ENCODE peak calls at places on chromosomes 13 and 19, in six cellular contexts. One of them, this sample, is unnamed.

GRCh38 chr19:37855098-37855497 is 51.3 kb downstream of the WDR87 start:
- DNase-seq in NCI-H1092: peak
- DNase-seq in stimulated activated CD4-positive, alpha-beta T cell treated with anti-CD3 and anti-CD28 coated beads, Interleukin-12 subunit alpha, Interleukin-12 subunit beta, amount 100 ng/mL, for 48 hours: no peak
- DNase-seq in tibial nerve: no peak
- DNase-seq in amygdala: no peak
- DNase-seq in activated CD4-positive, alpha-beta T cell treated with anti-CD3 and anti-CD28 coated beads for 24 hours: peak
- DNase-seq in this sample: no peak

GRCh38 chr13:36131215-36131930 is at the start of gene DCLK1:
- DNase-seq in NCI-H1092: peak
- DNase-seq in stimulated activated CD4-positive, alpha-beta T cell treated with anti-CD3 and anti-CD28 coated beads, Interleukin-12 subunit alpha, Interleukin-12 subunit beta, amount 100 ng/mL, for 48 hours: no peak
- DNase-seq in tibial nerve: peak
- DNase-seq in amygdala: no peak
- DNase-seq in activated CD4-positive, alpha-beta T cell treated with anti-CD3 and anti-CD28 coated beads for 24 hours: no peak
- DNase-seq in this sample: no peak

GRCh38 chr13:108470921-108471320 is 158.5 kb upstream of the MYO16 start:
- DNase-seq in NCI-H1092: no peak
- DNase-seq in stimulated activated CD4-positive, alpha-beta T cell treated with anti-CD3 and anti-CD28 coated beads, Interleukin-12 subunit alpha, Interleukin-12 subunit beta, amount 100 ng/mL, for 48 hours: no peak
- DNase-seq in tibial nerve: no peak
- DNase-seq in amygdala: no peak
- DNase-seq in activated CD4-positive, alpha-beta T cell treated with anti-CD3 and anti-CD28 coated beads for 24 hours: no peak
- DNase-seq in this sample: no peak

GRCh38 chr19:29503140-29503758 is 22.5 kb upstream of the VSTM2B start:
- DNase-seq in NCI-H1092: no peak
- DNase-seq in stimulated activated CD4-positive, alpha-beta T cell treated with anti-CD3 and anti-CD28 coated beads, Interleukin-12 subunit alpha, Interleukin-12 subunit beta, amount 100 ng/mL, for 48 hours: no peak
- DNase-seq in tibial nerve: no peak
- DNase-seq in amygdala: no peak
- DNase-seq in activated CD4-positive, alpha-beta T cell treated with anti-CD3 and anti-CD28 coated beads for 24 hours: no peak
- DNase-seq in this sample: no peak

GRCh38 chr19:4583961-4584669 is 24.6 kb upstream of the SEMA6B start:
- DNase-seq in NCI-H1092: no peak
- DNase-seq in stimulated activated CD4-positive, alpha-beta T cell treated with anti-CD3 and anti-CD28 coated beads, Interleukin-12 subunit alpha, Interleukin-12 subunit beta, amount 100 ng/mL, for 48 hours: no peak
- DNase-seq in tibial nerve: no peak
- DNase-seq in amygdala: no peak
- DNase-seq in activated CD4-positive, alpha-beta T cell treated with anti-CD3 and anti-CD28 coated beads for 24 hours: peak
- DNase-seq in this sample: no peak

GRCh38 chr13:95509521-95510315 is 42.8 kb upstream of the CLDN10 start:
- DNase-seq in NCI-H1092: no peak
- DNase-seq in stimulated activated CD4-positive, alpha-beta T cell treated with anti-CD3 and anti-CD28 coated beads, Interleukin-12 subunit alpha, Interleukin-12 subunit beta, amount 100 ng/mL, for 48 hours: no peak
- DNase-seq in tibial nerve: no peak
- DNase-seq in amygdala: no peak
- DNase-seq in activated CD4-positive, alpha-beta T cell treated with anti-CD3 and anti-CD28 coated beads for 24 hours: no peak
- DNase-seq in this sample: no peak

GRCh38 chr13:24135674-24136300 is 24.7 kb upstream of the SPATA13 start:
- DNase-seq in NCI-H1092: no peak
- DNase-seq in stimulated activated CD4-positive, alpha-beta T cell treated with anti-CD3 and anti-CD28 coated beads, Interleukin-12 subunit alpha, Interleukin-12 subunit beta, amount 100 ng/mL, for 48 hours: no peak
- DNase-seq in tibial nerve: no peak
- DNase-seq in amygdala: no peak
- DNase-seq in activated CD4-positive, alpha-beta T cell treated with anti-CD3 and anti-CD28 coated beads for 24 hours: no peak
- DNase-seq in this sample: no peak

GRCh38 chr19:22327321-22327720 is 41.1 kb downstream of the ZNF729 start:
- DNase-seq in NCI-H1092: no peak
- DNase-seq in stimulated activated CD4-positive, alpha-beta T cell treated with anti-CD3 and anti-CD28 coated beads, Interleukin-12 subunit alpha, Interleukin-12 subunit beta, amount 100 ng/mL, for 48 hours: no peak
- DNase-seq in tibial nerve: no peak
- DNase-seq in amygdala: no peak
- DNase-seq in activated CD4-positive, alpha-beta T cell treated with anti-CD3 and anti-CD28 coated beads for 24 hours: no peak
- DNase-seq in this sample: no peak

GRCh38 chr13:91946498-91947070 is 548.2 kb downstream of the GPC5 start:
- DNase-seq in NCI-H1092: peak
- DNase-seq in stimulated activated CD4-positive, alpha-beta T cell treated with anti-CD3 and anti-CD28 coated beads, Interleukin-12 subunit alpha, Interleukin-12 subunit beta, amount 100 ng/mL, for 48 hours: no peak
- DNase-seq in tibial nerve: no peak
- DNase-seq in amygdala: no peak
- DNase-seq in activated CD4-positive, alpha-beta T cell treated with anti-CD3 and anti-CD28 coated beads for 24 hours: no peak
- DNase-seq in this sample: peak

GRCh38 chr13:45542878-45543277 is 72.7 kb downstream of the ERICH6B start:
- DNase-seq in NCI-H1092: no peak
- DNase-seq in stimulated activated CD4-positive, alpha-beta T cell treated with anti-CD3 and anti-CD28 coated beads, Interleukin-12 subunit alpha, Interleukin-12 subunit beta, amount 100 ng/mL, for 48 hours: no peak
- DNase-seq in tibial nerve: no peak
- DNase-seq in amygdala: no peak
- DNase-seq in activated CD4-positive, alpha-beta T cell treated with anti-CD3 and anti-CD28 coated beads for 24 hours: no peak
- DNase-seq in this sample: no peak

GRCh38 chr19:16259385-16260159 is 61.9 kb downstream of the AP1M1 start:
- DNase-seq in NCI-H1092: no peak
- DNase-seq in stimulated activated CD4-positive, alpha-beta T cell treated with anti-CD3 and anti-CD28 coated beads, Interleukin-12 subunit alpha, Interleukin-12 subunit beta, amount 100 ng/mL, for 48 hours: no peak
- DNase-seq in tibial nerve: no peak
- DNase-seq in amygdala: no peak
- DNase-seq in activated CD4-positive, alpha-beta T cell treated with anti-CD3 and anti-CD28 coated beads for 24 hours: no peak
- DNase-seq in this sample: no peak

GRCh38 chr19:18419699-18420460 is 682 bp downstream of the SSBP4 start:
- DNase-seq in NCI-H1092: no peak
- DNase-seq in stimulated activated CD4-positive, alpha-beta T cell treated with anti-CD3 and anti-CD28 coated beads, Interleukin-12 subunit alpha, Interleukin-12 subunit beta, amount 100 ng/mL, for 48 hours: peak
- DNase-seq in tibial nerve: no peak
- DNase-seq in amygdala: no peak
- DNase-seq in activated CD4-positive, alpha-beta T cell treated with anti-CD3 and anti-CD28 coated beads for 24 hours: no peak
- DNase-seq in this sample: no peak

GRCh38 chr13:98175823-98176222 is 1.2 kb downstream of the RNF113B start:
- DNase-seq in NCI-H1092: no peak
- DNase-seq in stimulated activated CD4-positive, alpha-beta T cell treated with anti-CD3 and anti-CD28 coated beads, Interleukin-12 subunit alpha, Interleukin-12 subunit beta, amount 100 ng/mL, for 48 hours: no peak
- DNase-seq in tibial nerve: no peak
- DNase-seq in amygdala: no peak
- DNase-seq in activated CD4-positive, alpha-beta T cell treated with anti-CD3 and anti-CD28 coated beads for 24 hours: no peak
- DNase-seq in this sample: no peak

GRCh38 chr19:21082011-21082975 is at the start of gene ZNF714:
- DNase-seq in NCI-H1092: peak
- DNase-seq in stimulated activated CD4-positive, alpha-beta T cell treated with anti-CD3 and anti-CD28 coated beads, Interleukin-12 subunit alpha, Interleukin-12 subunit beta, amount 100 ng/mL, for 48 hours: peak
- DNase-seq in tibial nerve: peak
- DNase-seq in amygdala: no peak
- DNase-seq in activated CD4-positive, alpha-beta T cell treated with anti-CD3 and anti-CD28 coated beads for 24 hours: peak
- DNase-seq in this sample: peak

GRCh38 chr13:79749985-79750551 is 269.1 kb downstream of the NDFIP2 start:
- DNase-seq in NCI-H1092: no peak
- DNase-seq in stimulated activated CD4-positive, alpha-beta T cell treated with anti-CD3 and anti-CD28 coated beads, Interleukin-12 subunit alpha, Interleukin-12 subunit beta, amount 100 ng/mL, for 48 hours: no peak
- DNase-seq in tibial nerve: peak
- DNase-seq in amygdala: no peak
- DNase-seq in activated CD4-positive, alpha-beta T cell treated with anti-CD3 and anti-CD28 coated beads for 24 hours: no peak
- DNase-seq in this sample: no peak

GRCh38 chr13:101709952-101710351 is 257.5 kb downstream of the ITGBL1 start:
- DNase-seq in NCI-H1092: no peak
- DNase-seq in stimulated activated CD4-positive, alpha-beta T cell treated with anti-CD3 and anti-CD28 coated beads, Interleukin-12 subunit alpha, Interleukin-12 subunit beta, amount 100 ng/mL, for 48 hours: no peak
- DNase-seq in tibial nerve: no peak
- DNase-seq in amygdala: no peak
- DNase-seq in activated CD4-positive, alpha-beta T cell treated with anti-CD3 and anti-CD28 coated beads for 24 hours: no peak
- DNase-seq in this sample: no peak

GRCh38 chr19:55092423-55093318 is 17.0 kb downstream of the EPS8L1 start:
- DNase-seq in NCI-H1092: no peak
- DNase-seq in stimulated activated CD4-positive, alpha-beta T cell treated with anti-CD3 and anti-CD28 coated beads, Interleukin-12 subunit alpha, Interleukin-12 subunit beta, amount 100 ng/mL, for 48 hours: no peak
- DNase-seq in tibial nerve: no peak
- DNase-seq in amygdala: no peak
- DNase-seq in activated CD4-positive, alpha-beta T cell treated with anti-CD3 and anti-CD28 coated beads for 24 hours: no peak
- DNase-seq in this sample: no peak

GRCh38 chr19:33175886-33176669 is 18.1 kb upstream of the LRP3 start:
- DNase-seq in NCI-H1092: no peak
- DNase-seq in stimulated activated CD4-positive, alpha-beta T cell treated with anti-CD3 and anti-CD28 coated beads, Interleukin-12 subunit alpha, Interleukin-12 subunit beta, amount 100 ng/mL, for 48 hours: no peak
- DNase-seq in tibial nerve: no peak
- DNase-seq in amygdala: no peak
- DNase-seq in activated CD4-positive, alpha-beta T cell treated with anti-CD3 and anti-CD28 coated beads for 24 hours: peak
- DNase-seq in this sample: no peak

GRCh38 chr19:49593233-49594113 is 2.5 kb downstream of the PRR12 start:
- DNase-seq in NCI-H1092: peak
- DNase-seq in stimulated activated CD4-positive, alpha-beta T cell treated with anti-CD3 and anti-CD28 coated beads, Interleukin-12 subunit alpha, Interleukin-12 subunit beta, amount 100 ng/mL, for 48 hours: peak
- DNase-seq in tibial nerve: peak
- DNase-seq in amygdala: no peak
- DNase-seq in activated CD4-positive, alpha-beta T cell treated with anti-CD3 and anti-CD28 coated beads for 24 hours: peak
- DNase-seq in this sample: peak

GRCh38 chr19:18416778-18417249 is 2.4 kb upstream of the SSBP4 start:
- DNase-seq in NCI-H1092: peak
- DNase-seq in stimulated activated CD4-positive, alpha-beta T cell treated with anti-CD3 and anti-CD28 coated beads, Interleukin-12 subunit alpha, Interleukin-12 subunit beta, amount 100 ng/mL, for 48 hours: peak
- DNase-seq in tibial nerve: peak
- DNase-seq in amygdala: no peak
- DNase-seq in activated CD4-positive, alpha-beta T cell treated with anti-CD3 and anti-CD28 coated beads for 24 hours: peak
- DNase-seq in this sample: peak

GRCh38 chr13:34933786-34934185 is 8.3 kb upstream of the NBEA start:
- DNase-seq in NCI-H1092: no peak
- DNase-seq in stimulated activated CD4-positive, alpha-beta T cell treated with anti-CD3 and anti-CD28 coated beads, Interleukin-12 subunit alpha, Interleukin-12 subunit beta, amount 100 ng/mL, for 48 hours: no peak
- DNase-seq in tibial nerve: no peak
- DNase-seq in amygdala: no peak
- DNase-seq in activated CD4-positive, alpha-beta T cell treated with anti-CD3 and anti-CD28 coated beads for 24 hours: no peak
- DNase-seq in this sample: no peak

GRCh38 chr19:10730932-10731331 is 13.1 kb downstream of the DNM2 start:
- DNase-seq in NCI-H1092: no peak
- DNase-seq in stimulated activated CD4-positive, alpha-beta T cell treated with anti-CD3 and anti-CD28 coated beads, Interleukin-12 subunit alpha, Interleukin-12 subunit beta, amount 100 ng/mL, for 48 hours: no peak
- DNase-seq in tibial nerve: no peak
- DNase-seq in amygdala: no peak
- DNase-seq in activated CD4-positive, alpha-beta T cell treated with anti-CD3 and anti-CD28 coated beads for 24 hours: no peak
- DNase-seq in this sample: no peak

GRCh38 chr19:34094960-34095359 is 77.3 kb upstream of the LSM14A start:
- DNase-seq in NCI-H1092: no peak
- DNase-seq in stimulated activated CD4-positive, alpha-beta T cell treated with anti-CD3 and anti-CD28 coated beads, Interleukin-12 subunit alpha, Interleukin-12 subunit beta, amount 100 ng/mL, for 48 hours: no peak
- DNase-seq in tibial nerve: no peak
- DNase-seq in amygdala: no peak
- DNase-seq in activated CD4-positive, alpha-beta T cell treated with anti-CD3 and anti-CD28 coated beads for 24 hours: no peak
- DNase-seq in this sample: no peak

GRCh38 chr13:67395577-67395976 is 165.4 kb upstream of the PCDH9 start:
- DNase-seq in NCI-H1092: no peak
- DNase-seq in stimulated activated CD4-positive, alpha-beta T cell treated with anti-CD3 and anti-CD28 coated beads, Interleukin-12 subunit alpha, Interleukin-12 subunit beta, amount 100 ng/mL, for 48 hours: no peak
- DNase-seq in tibial nerve: no peak
- DNase-seq in amygdala: no peak
- DNase-seq in activated CD4-positive, alpha-beta T cell treated with anti-CD3 and anti-CD28 coated beads for 24 hours: no peak
- DNase-seq in this sample: no peak

GRCh38 chr13:78137404-78138142 is 218.9 kb upstream of the EDNRB start:
- DNase-seq in NCI-H1092: peak
- DNase-seq in stimulated activated CD4-positive, alpha-beta T cell treated with anti-CD3 and anti-CD28 coated beads, Interleukin-12 subunit alpha, Interleukin-12 subunit beta, amount 100 ng/mL, for 48 hours: peak
- DNase-seq in tibial nerve: no peak
- DNase-seq in amygdala: no peak
- DNase-seq in activated CD4-positive, alpha-beta T cell treated with anti-CD3 and anti-CD28 coated beads for 24 hours: no peak
- DNase-seq in this sample: peak

GRCh38 chr19:29671393-29672076 is 6.3 kb downstream of the PLEKHF1 start:
- DNase-seq in NCI-H1092: no peak
- DNase-seq in stimulated activated CD4-positive, alpha-beta T cell treated with anti-CD3 and anti-CD28 coated beads, Interleukin-12 subunit alpha, Interleukin-12 subunit beta, amount 100 ng/mL, for 48 hours: peak
- DNase-seq in tibial nerve: no peak
- DNase-seq in amygdala: no peak
- DNase-seq in activated CD4-positive, alpha-beta T cell treated with anti-CD3 and anti-CD28 coated beads for 24 hours: peak
- DNase-seq in this sample: no peak

GRCh38 chr19:5495792-5496191 is 40.6 kb downstream of the ZNRF4 start:
- DNase-seq in NCI-H1092: no peak
- DNase-seq in stimulated activated CD4-positive, alpha-beta T cell treated with anti-CD3 and anti-CD28 coated beads, Interleukin-12 subunit alpha, Interleukin-12 subunit beta, amount 100 ng/mL, for 48 hours: no peak
- DNase-seq in tibial nerve: no peak
- DNase-seq in amygdala: no peak
- DNase-seq in activated CD4-positive, alpha-beta T cell treated with anti-CD3 and anti-CD28 coated beads for 24 hours: no peak
- DNase-seq in this sample: no peak

GRCh38 chr13:21735621-21736401 is 64.9 kb downstream of the FGF9 start:
- DNase-seq in NCI-H1092: peak
- DNase-seq in stimulated activated CD4-positive, alpha-beta T cell treated with anti-CD3 and anti-CD28 coated beads, Interleukin-12 subunit alpha, Interleukin-12 subunit beta, amount 100 ng/mL, for 48 hours: no peak
- DNase-seq in tibial nerve: no peak
- DNase-seq in amygdala: no peak
- DNase-seq in activated CD4-positive, alpha-beta T cell treated with anti-CD3 and anti-CD28 coated beads for 24 hours: no peak
- DNase-seq in this sample: no peak

GRCh38 chr19:55442372-55443044 is 592 bp downstream of the SHISA7 start:
- DNase-seq in NCI-H1092: no peak
- DNase-seq in stimulated activated CD4-positive, alpha-beta T cell treated with anti-CD3 and anti-CD28 coated beads, Interleukin-12 subunit alpha, Interleukin-12 subunit beta, amount 100 ng/mL, for 48 hours: no peak
- DNase-seq in tibial nerve: no peak
- DNase-seq in amygdala: no peak
- DNase-seq in activated CD4-positive, alpha-beta T cell treated with anti-CD3 and anti-CD28 coated beads for 24 hours: no peak
- DNase-seq in this sample: no peak

GRCh38 chr13:23321534-23322241 is 111.8 kb downstream of the SACS start:
- DNase-seq in NCI-H1092: no peak
- DNase-seq in stimulated activated CD4-positive, alpha-beta T cell treated with anti-CD3 and anti-CD28 coated beads, Interleukin-12 subunit alpha, Interleukin-12 subunit beta, amount 100 ng/mL, for 48 hours: no peak
- DNase-seq in tibial nerve: no peak
- DNase-seq in amygdala: no peak
- DNase-seq in activated CD4-positive, alpha-beta T cell treated with anti-CD3 and anti-CD28 coated beads for 24 hours: no peak
- DNase-seq in this sample: peak

GRCh38 chr19:339262-339887 is 5.2 kb downstream of the MIER2 start:
- DNase-seq in NCI-H1092: no peak
- DNase-seq in stimulated activated CD4-positive, alpha-beta T cell treated with anti-CD3 and anti-CD28 coated beads, Interleukin-12 subunit alpha, Interleukin-12 subunit beta, amount 100 ng/mL, for 48 hours: no peak
- DNase-seq in tibial nerve: no peak
- DNase-seq in amygdala: no peak
- DNase-seq in activated CD4-positive, alpha-beta T cell treated with anti-CD3 and anti-CD28 coated beads for 24 hours: no peak
- DNase-seq in this sample: no peak

GRCh38 chr13:85197431-85197830 is 601.8 kb downstream of the SLITRK6 start:
- DNase-seq in NCI-H1092: no peak
- DNase-seq in stimulated activated CD4-positive, alpha-beta T cell treated with anti-CD3 and anti-CD28 coated beads, Interleukin-12 subunit alpha, Interleukin-12 subunit beta, amount 100 ng/mL, for 48 hours: no peak
- DNase-seq in tibial nerve: no peak
- DNase-seq in amygdala: no peak
- DNase-seq in activated CD4-positive, alpha-beta T cell treated with anti-CD3 and anti-CD28 coated beads for 24 hours: no peak
- DNase-seq in this sample: no peak

GRCh38 chr19:1218751-1219567 is 13.4 kb downstream of the STK11 start:
- DNase-seq in NCI-H1092: no peak
- DNase-seq in stimulated activated CD4-positive, alpha-beta T cell treated with anti-CD3 and anti-CD28 coated beads, Interleukin-12 subunit alpha, Interleukin-12 subunit beta, amount 100 ng/mL, for 48 hours: no peak
- DNase-seq in tibial nerve: no peak
- DNase-seq in amygdala: no peak
- DNase-seq in activated CD4-positive, alpha-beta T cell treated with anti-CD3 and anti-CD28 coated beads for 24 hours: no peak
- DNase-seq in this sample: no peak

GRCh38 chr13:80469841-80470378 is 129.0 kb upstream of the SPRY2 start:
- DNase-seq in NCI-H1092: no peak
- DNase-seq in stimulated activated CD4-positive, alpha-beta T cell treated with anti-CD3 and anti-CD28 coated beads, Interleukin-12 subunit alpha, Interleukin-12 subunit beta, amount 100 ng/mL, for 48 hours: no peak
- DNase-seq in tibial nerve: peak
- DNase-seq in amygdala: no peak
- DNase-seq in activated CD4-positive, alpha-beta T cell treated with anti-CD3 and anti-CD28 coated beads for 24 hours: no peak
- DNase-seq in this sample: peak

GRCh38 chr13:38228322-38228721 is 121.3 kb upstream of the UFM1 start:
- DNase-seq in NCI-H1092: no peak
- DNase-seq in stimulated activated CD4-positive, alpha-beta T cell treated with anti-CD3 and anti-CD28 coated beads, Interleukin-12 subunit alpha, Interleukin-12 subunit beta, amount 100 ng/mL, for 48 hours: no peak
- DNase-seq in tibial nerve: no peak
- DNase-seq in amygdala: no peak
- DNase-seq in activated CD4-positive, alpha-beta T cell treated with anti-CD3 and anti-CD28 coated beads for 24 hours: no peak
- DNase-seq in this sample: no peak

GRCh38 chr13:31625115-31625514 is 114.2 kb upstream of the RXFP2 start:
- DNase-seq in NCI-H1092: no peak
- DNase-seq in stimulated activated CD4-positive, alpha-beta T cell treated with anti-CD3 and anti-CD28 coated beads, Interleukin-12 subunit alpha, Interleukin-12 subunit beta, amount 100 ng/mL, for 48 hours: no peak
- DNase-seq in tibial nerve: no peak
- DNase-seq in amygdala: no peak
- DNase-seq in activated CD4-positive, alpha-beta T cell treated with anti-CD3 and anti-CD28 coated beads for 24 hours: no peak
- DNase-seq in this sample: no peak